ENCODE peak calls at places on chromosomes 2 and 18, in five cellular contexts. B, I, A, S and C are unnamed samples.

GRCh38 chr2:21220930-21221329 is 97.2 kb downstream of the TDRD15 start:
- DNase-seq in A (no peak), I (no peak), S (no peak), B (no peak), C (no peak)

GRCh38 chr18:3595282-3596273 is 145.6 kb downstream of the TGIF1 start:
- DNase-seq in S (no peak), I (no peak), A (peak; percentile 78), B (no peak), C (peak; percentile 98)

GRCh38 chr2:171979103-171979502 is 20.6 kb upstream of the METAP1D start:
- DNase-seq in A (no peak), B (no peak), S (no peak), I (no peak), C (no peak)

GRCh38 chr18:41974661-41975286 is 19.7 kb downstream of the PIK3C3 start:
- DNase-seq in B (no peak), S (no peak), A (no peak), I (no peak), C (no peak)

GRCh38 chr2:234137400-234138014 is 87.0 kb downstream of the SPP2 start:
- DNase-seq in S (no peak), A (peak; percentile 81), I (no peak), B (peak; percentile 1), C (peak; percentile 21)

GRCh38 chr18:25067291-25068050 is 284.5 kb downstream of the ZNF521 start:
- DNase-seq in A (no peak), B (no peak), I (no peak), S (no peak), C (no peak)

GRCh38 chr18:37414816-37415215 is 150.8 kb downstream of the CELF4 start:
- DNase-seq in S (no peak), B (no peak), A (peak; percentile 38), I (no peak), C (no peak)

GRCh38 chr2:40957508-40957907 is 505.6 kb upstream of the SLC8A1 start:
- DNase-seq in A (no peak), S (no peak), I (no peak), B (no peak), C (peak; percentile 6)

GRCh38 chr2:181142514-181142913 is 162.1 kb downstream of the UBE2E3 start:
- DNase-seq in I (no peak), S (no peak), B (no peak), A (no peak), C (no peak)

GRCh38 chr2:33123216-33123615 is 176.5 kb downstream of the LTBP1 start:
- DNase-seq in S (no peak), B (no peak), A (peak; percentile 61), I (no peak), C (peak; percentile 61)

GRCh38 chr2:8457092-8457481 is 224.8 kb upstream of the ID2 start:
- DNase-seq in I (no peak), A (no peak), S (no peak), B (no peak), C (no peak)

GRCh38 chr2:10837532-10838266 is 25.1 kb upstream of the PDIA6 start:
- DNase-seq in S (no peak), I (no peak), B (no peak), A (no peak), C (no peak)

GRCh38 chr2:12169721-12170120 is 423.3 kb downstream of the LPIN1 start:
- DNase-seq in A (peak; percentile 42), S (no peak), I (no peak), B (no peak), C (peak; percentile 90)

GRCh38 chr2:10266133-10266620 is 36.5 kb upstream of the HPCAL1 start:
- DNase-seq in I (no peak), A (no peak), B (no peak), S (no peak), C (peak; percentile 56)

GRCh38 chr2:22020101-22020742 is 896.5 kb downstream of the TDRD15 start:
- DNase-seq in I (no peak), A (no peak), S (no peak), B (peak; percentile 5), C (peak; percentile 8)

GRCh38 chr2:56337342-56337741 is 153.6 kb downstream of the CCDC85A start:
- DNase-seq in I (no peak), S (no peak), A (no peak), B (no peak), C (no peak)

GRCh38 chr2:7053650-7054262 is 136.5 kb downstream of the RNF144A start:
- DNase-seq in A (no peak), S (no peak), I (no peak), B (no peak), C (no peak)

GRCh38 chr18:7023581-7023980 is 94.0 kb downstream of the LAMA1 start:
- DNase-seq in I (no peak), B (no peak), A (peak; percentile 56), S (no peak), C (no peak)

GRCh38 chr2:180653481-180653880 is 326.9 kb upstream of the UBE2E3 start:
- DNase-seq in I (no peak), B (no peak), A (no peak), S (no peak), C (no peak)

GRCh38 chr2:113754989-113755689 is 1.3 kb downstream of the SLC35F5 start:
- DNase-seq in A (no peak), S (no peak), B (no peak), I (no peak), C (no peak)

GRCh38 chr2:96962567-96963203 is 23.7 kb downstream of the FAM178B start:
- DNase-seq in A (no peak), S (no peak), I (no peak), B (no peak), C (no peak)

GRCh38 chr18:62388855-62389760 is 64.0 kb downstream of the TNFRSF11A start:
- DNase-seq in B (no peak), A (peak; percentile 84), S (no peak), I (no peak), C (no peak)

GRCh38 chr18:25732862-25733261 is 357.6 kb downstream of the SS18 start:
- DNase-seq in S (no peak), A (no peak), I (no peak), B (no peak), C (no peak)

DNA sequence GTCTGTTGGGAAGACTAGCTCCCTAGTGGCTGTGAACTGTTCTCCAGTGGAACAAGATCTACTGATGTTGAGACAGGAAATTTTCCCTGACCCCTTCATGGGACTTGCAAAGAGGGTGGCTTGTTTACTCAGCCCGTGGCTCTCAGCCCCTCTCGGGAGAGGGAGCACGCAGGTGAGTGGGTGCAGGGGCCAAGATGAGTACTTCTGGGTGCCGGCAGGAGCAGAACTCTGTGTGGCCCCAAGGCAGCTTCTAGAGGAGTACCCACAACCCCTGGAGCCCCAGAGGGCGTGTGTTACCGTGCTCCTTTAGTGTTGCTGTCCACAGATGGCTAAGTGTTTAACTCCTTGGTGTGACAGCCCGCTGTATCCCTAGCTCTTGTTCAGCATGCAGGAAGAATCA is 68.2 kb upstream of the CNGA3 start:
- DNase-seq in B (no peak), A (no peak), I (no peak), S (no peak), C (no peak)
- H3K18ac ChIP-seq in B (no peak overlapping the region), A (no peak overlapping the region), I (no peak overlapping the region), S (no peak overlapping the region), C (no peak overlapping the region)

GRCh38 chr2:54560146-54560881 is 104.2 kb downstream of the SPTBN1 start:
- DNase-seq in B (no peak), S (no peak), A (peak; percentile 33), I (no peak), C (peak; percentile 59)
- H3K23ac ChIP-seq in B (no peak overlapping the region), S (no peak overlapping the region), A (no peak overlapping the region), I (no peak overlapping the region), C (peak overlapping the region; percentile 94)

GRCh38 chr2:241967745-241968144 is 98.2 kb downstream of the RTP5 start:
- DNase-seq in S (no peak), A (no peak), B (no peak), I (no peak), C (no peak)

GRCh38 chr2:241967096-241967495 is 97.6 kb downstream of the RTP5 start:
- DNase-seq in I (no peak), A (no peak), B (no peak), S (no peak), C (no peak)

GRCh38 chr2:241968417-241968816 is 98.9 kb downstream of the RTP5 start:
- DNase-seq in I (no peak), S (no peak), A (no peak), B (no peak), C (no peak)

GRCh38 chr2:241965931-241966412 is 96.4 kb downstream of the RTP5 start:
- DNase-seq in A (peak; percentile 60), I (peak; percentile 42), S (peak; percentile 23), B (no peak), C (peak; percentile 95)

DNA sequence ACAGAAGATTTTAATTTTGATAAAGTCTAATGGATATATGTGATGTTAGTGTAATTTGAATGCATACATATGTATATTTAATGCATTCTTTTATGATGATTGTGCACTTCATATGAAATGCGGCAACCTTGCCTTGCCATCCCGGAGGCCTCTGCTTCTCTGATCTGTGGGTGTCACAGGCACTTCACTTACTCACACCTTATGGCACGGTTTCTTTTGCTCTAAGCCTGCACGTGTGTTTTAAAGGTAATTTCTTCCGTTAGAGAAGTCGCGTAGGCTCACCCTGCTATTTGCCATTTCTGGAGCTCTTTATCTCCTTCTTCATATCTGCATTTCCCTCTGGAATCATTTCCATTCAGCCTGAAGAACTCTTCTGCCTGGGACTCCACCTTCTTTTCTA is 97.1 kb downstream of the RTP5 start:
- DNase-seq in B (no peak), A (no peak), I (no peak), S (no peak), C (no peak)
- H3K18ac ChIP-seq in B (no peak overlapping the region), A (no peak overlapping the region), I (no peak overlapping the region), S (no peak overlapping the region), C (no peak overlapping the region)

DNA sequence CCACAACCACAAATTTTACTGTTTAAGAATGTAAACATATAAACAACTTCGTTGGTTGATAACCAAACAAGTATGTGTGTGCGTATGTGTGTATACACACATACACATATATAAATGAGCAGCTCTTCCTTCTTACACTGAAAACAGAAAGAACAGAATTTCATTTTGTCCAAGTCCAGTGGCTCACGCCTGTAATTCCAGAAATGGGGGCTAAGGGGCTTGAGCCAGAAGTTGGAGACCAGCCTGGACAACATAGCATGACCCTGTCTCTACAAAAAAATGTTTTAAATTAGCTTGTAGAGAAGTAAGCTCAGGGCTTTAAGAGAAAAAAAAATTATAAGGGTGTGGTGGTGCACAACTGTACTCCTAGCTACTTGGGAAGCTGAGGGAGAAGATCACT is 12.3 kb downstream of the NCKAP1 start:
- DNase-seq in A (no peak), I (no peak), B (no peak), S (no peak), C (no peak)
- H3K23ac ChIP-seq in A (no peak overlapping the region), I (no peak overlapping the region), B (no peak overlapping the region), S (no peak overlapping the region), C (no peak overlapping the region)

DNA sequence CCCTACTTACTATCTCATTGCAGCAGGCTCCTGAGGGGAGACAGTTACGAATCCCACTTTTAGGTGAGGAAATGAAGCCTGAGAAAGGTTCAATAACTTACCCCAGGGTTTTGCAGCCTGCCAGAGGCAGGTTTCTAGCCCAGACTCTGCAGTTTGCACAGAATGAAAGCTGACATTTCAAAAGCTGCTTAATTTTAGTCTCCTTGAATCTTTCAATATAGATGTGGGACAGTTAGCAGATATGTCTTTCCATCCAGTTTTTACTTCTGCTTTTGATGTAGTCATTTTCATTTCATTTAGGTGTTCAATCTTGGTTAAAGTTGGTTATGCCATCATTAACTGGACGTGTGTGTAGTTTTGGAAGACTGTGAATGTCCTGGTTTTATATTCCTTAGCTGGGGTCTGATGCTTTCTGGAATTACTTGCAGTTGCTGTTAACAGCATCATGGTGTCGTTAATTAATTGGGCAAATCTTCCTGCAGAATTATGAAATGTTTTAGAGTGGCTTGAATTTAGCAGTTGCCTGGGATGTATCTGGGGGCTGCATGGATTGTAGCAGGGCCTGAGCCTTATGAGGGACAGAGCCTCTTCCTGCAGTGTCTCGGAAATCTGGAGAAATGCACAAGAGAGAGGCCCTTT is 100.7 kb downstream of the ZNF532 start:
- DNase-seq in A (no peak), I (no peak), S (no peak), B (no peak), C (no peak)
- H3K18ac ChIP-seq in A (peak overlapping the region; percentile 50), I (no peak overlapping the region), S (no peak overlapping the region), B (no peak overlapping the region), C (peak overlapping the region; percentile 84)